ENCODE peak calls at places on chromosomes 1 and 21, in four cellular contexts. X is K562, D is GM12878, V is HepG2. I is an unnamed sample.

GRCh38 chr1:67489643-67490042 is 59.4 kb upstream of the SERBP1 start:
- DNase-seq in X (peak), D (peak), V (peak), I (no peak)

GRCh38 chr1:151391079-151391563 is 8.3 kb upstream of the PSMB4 start:
- DNase-seq in X (no peak), D (no peak), V (no peak), I (no peak)

GRCh38 chr21:33537212-33537611 is 4.7 kb downstream of the GART start:
- DNase-seq in X (no peak), D (no peak), V (no peak), I (no peak)

GRCh38 chr1:199335496-199335895 is 692.0 kb upstream of the NR5A2 start:
- DNase-seq in X (no peak), D (no peak), V (no peak), I (no peak)

GRCh38 chr1:222182641-222183040 is 365.3 kb downstream of the HHIPL2 start:
- DNase-seq in X (no peak), D (no peak), V (no peak), I (no peak)

GRCh38 chr1:232845521-232845920 is 40.3 kb downstream of the MAP10 start:
- DNase-seq in X (no peak), D (no peak), V (no peak), I (no peak)

GRCh38 chr1:94773931-94774422 is 46.2 kb upstream of the SLC44A3 start:
- DNase-seq in X (no peak), D (no peak), V (peak), I (no peak)

GRCh38 chr1:116988908-116989307 is 12.7 kb upstream of the CD101 start:
- DNase-seq in X (no peak), D (no peak), V (no peak), I (no peak)

GRCh38 chr1:240188139-240188538 is 96.5 kb downstream of the FMN2 start:
- DNase-seq in X (no peak), D (no peak), V (no peak), I (no peak)

GRCh38 chr1:32336963-32337675 is 1.1 kb upstream of the MARCKSL1 start:
- DNase-seq in X (peak), D (peak), V (no peak), I (no peak)

GRCh38 chr1:243596441-243597183 is 253.4 kb downstream of the AKT3 start:
- DNase-seq in X (no peak), D (peak), V (no peak), I (no peak)

GRCh38 chr1:236618507-236618906 is 14.2 kb upstream of the HEATR1 start:
- DNase-seq in X (no peak), D (no peak), V (no peak), I (no peak)

GRCh38 chr1:165288301-165289120 is 68.0 kb downstream of the LMX1A start:
- DNase-seq in X (no peak), D (no peak), V (no peak), I (no peak)

GRCh38 chr1:44288883-44289282 is 66.2 kb downstream of the ERI3 start:
- DNase-seq in X (no peak), D (no peak), V (no peak), I (no peak)

GRCh38 chr1:23916209-23917131 is 3.3 kb upstream of the CNR2 start:
- DNase-seq in X (peak), D (peak), V (peak), I (peak)

GRCh38 chr1:187229496-187229895 is 400.7 kb downstream of the PLA2G4A start:
- DNase-seq in X (no peak), D (no peak), V (no peak), I (no peak)

GRCh38 chr1:27521336-27522147 is 31.6 kb upstream of the WASF2 start:
- DNase-seq in X (no peak), D (no peak), V (no peak), I (no peak)

GRCh38 chr1:56255516-56256181 is 323.7 kb downstream of the PLPP3 start:
- DNase-seq in X (no peak), D (no peak), V (no peak), I (no peak)

GRCh38 chr1:158049867-158050266 is 56.4 kb downstream of the KIRREL1 start:
- DNase-seq in X (no peak), D (no peak), V (no peak), I (no peak)

GRCh38 chr1:231723146-231723545 is 96.6 kb downstream of the DISC1 start:
- DNase-seq in X (no peak), D (no peak), V (no peak), I (no peak)
- TF ChIP-seq NR2C2 in X (no peak), D (no peak), V (no peak), I (no peak)

DNA sequence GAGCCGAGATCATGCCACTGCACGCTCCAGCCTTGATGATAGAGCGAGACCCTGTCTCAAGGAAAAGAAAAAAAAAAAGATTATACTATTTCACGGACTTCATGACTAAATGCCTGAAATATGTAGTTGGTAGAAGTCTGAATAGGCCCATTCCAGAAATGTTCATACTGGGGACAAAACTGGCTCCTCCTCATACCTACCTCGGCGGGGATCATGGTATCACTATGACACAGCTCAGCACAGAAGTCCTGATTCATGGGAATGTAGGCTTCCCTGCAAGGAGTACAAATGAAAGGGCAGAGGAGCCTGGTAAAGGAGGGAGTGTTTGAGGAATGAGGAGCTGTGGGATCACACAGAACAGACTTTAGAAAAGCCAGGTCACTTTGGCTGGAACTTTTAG is 5.0 kb downstream of the SPATA46 start:
- DNase-seq in X (no peak), D (no peak), V (no peak), I (no peak)
- TF ChIP-seq NR2C2 in X (no peak), D (no peak), V (no peak), I (no peak)

DNA sequence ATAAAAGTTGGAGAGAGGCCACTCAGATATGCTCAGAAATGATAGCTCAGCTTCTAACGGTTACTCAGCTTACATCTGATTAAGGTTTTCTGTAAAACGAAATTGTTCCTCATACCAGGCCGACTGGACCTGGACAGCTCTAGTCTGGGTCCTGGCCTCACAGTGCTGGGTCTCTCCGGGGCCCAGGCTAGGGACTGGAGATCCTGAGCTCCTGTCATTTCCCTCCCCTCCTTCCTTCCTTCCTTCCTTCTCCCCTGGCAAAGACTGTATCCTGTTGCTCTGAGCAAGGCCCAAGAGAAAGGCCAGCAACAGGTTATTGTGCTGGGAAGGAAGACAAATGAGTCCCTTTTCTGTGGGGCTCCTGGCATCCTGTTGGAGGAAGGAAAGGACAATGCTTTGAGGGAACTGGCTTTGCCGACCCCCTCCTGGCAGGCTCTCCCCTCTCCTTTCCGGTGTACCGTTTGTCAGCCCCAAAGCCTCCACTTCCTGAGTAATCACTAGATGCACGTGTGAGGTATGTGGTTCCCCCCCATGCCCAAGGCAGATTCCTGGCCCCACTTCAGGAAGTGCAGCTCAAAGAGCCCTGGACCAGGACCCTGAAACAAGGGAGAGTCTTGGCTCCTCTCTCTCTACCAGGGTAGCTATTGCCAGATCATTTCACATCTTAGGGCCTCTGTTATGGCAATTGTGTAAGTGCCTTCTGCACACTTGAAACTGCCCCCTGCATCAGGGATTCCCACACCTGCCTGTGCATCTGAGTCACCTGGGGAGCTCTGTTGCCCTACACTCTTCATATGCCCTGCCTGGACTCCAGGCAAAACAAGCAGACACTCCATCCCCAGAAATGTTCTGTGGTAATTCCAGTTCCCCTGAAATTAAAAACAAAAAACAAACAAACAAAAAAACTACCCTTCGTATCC is 212.7 kb upstream of the FGGY start:
- DNase-seq in X (no peak), D (no peak), V (no peak), I (peak)
- TF ChIP-seq NR2C2 in X (no peak), D (no peak), V (no peak), I (no peak)

DNA sequence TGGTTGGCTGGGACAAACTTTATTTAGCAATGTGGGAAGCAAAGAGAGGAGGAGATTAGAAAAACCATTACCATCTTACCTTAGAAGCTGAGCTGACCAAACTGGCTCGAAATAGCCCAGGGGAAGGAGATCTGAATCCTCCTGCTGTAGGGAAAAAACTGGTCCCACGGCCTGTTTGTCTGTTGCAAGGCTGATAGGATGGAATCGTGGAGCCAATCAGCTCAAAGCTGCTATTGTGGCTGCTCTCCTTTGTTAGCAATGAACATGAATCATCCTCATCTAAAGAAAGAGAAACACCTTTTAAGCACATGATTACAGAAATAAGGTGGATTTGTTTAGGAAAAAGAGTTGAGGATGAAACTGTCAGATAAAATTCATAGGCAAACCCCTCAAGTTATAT is 21.5 kb downstream of the CLSPN start:
- DNase-seq in X (no peak), D (no peak), V (no peak), I (no peak)
- TF ChIP-seq NR2C2 in X (no peak), D (no peak), V (no peak), I (no peak)

I was measured in WTC11.